ENCODE peak calls at places on chromosome X, in four cellular contexts. One of them, this sample, is unnamed.

GRCh38 chrX:46704767-46705386 is 54.0 kb downstream of the SLC9A7 start:
- DNase-seq in iris pigment epithelial cell: peak
- DNase-seq in posterior vena cava: no peak
- DNase-seq in heart left ventricle: no peak
- DNase-seq in this sample: peak

GRCh38 chrX:141732031-141732430 is 33.5 kb upstream of the SPANXD start:
- DNase-seq in iris pigment epithelial cell: peak
- DNase-seq in heart left ventricle: no peak
- DNase-seq in posterior vena cava: no peak
- DNase-seq in this sample: peak

GRCh38 chrX:72394518-72395163 is 88.9 kb upstream of the CITED1 start:
- DNase-seq in posterior vena cava: no peak
- DNase-seq in iris pigment epithelial cell: peak
- DNase-seq in heart left ventricle: no peak
- DNase-seq in this sample: peak

GRCh38 chrX:22351966-22352365 is 79.3 kb downstream of the CBLL2 start:
- DNase-seq in heart left ventricle: no peak
- DNase-seq in iris pigment epithelial cell: no peak
- DNase-seq in posterior vena cava: no peak
- DNase-seq in this sample: peak

GRCh38 chrX:153687121-153688039 is at the start of gene SLC6A8:
- DNase-seq in iris pigment epithelial cell: peak
- DNase-seq in heart left ventricle: peak
- DNase-seq in posterior vena cava: no peak
- DNase-seq in this sample: peak

GRCh38 chrX:129637217-129638109 is 17.3 kb downstream of the APLN start:
- DNase-seq in iris pigment epithelial cell: peak
- DNase-seq in posterior vena cava: peak
- DNase-seq in heart left ventricle: peak
- DNase-seq in this sample: peak

GRCh38 chrX:32873786-32874185 is 337.6 kb downstream of the DMD start:
- DNase-seq in iris pigment epithelial cell: no peak
- DNase-seq in heart left ventricle: no peak
- DNase-seq in posterior vena cava: no peak
- DNase-seq in this sample: no peak

GRCh38 chrX:12002876-12003275 is 135.4 kb upstream of the FRMPD4 start:
- DNase-seq in iris pigment epithelial cell: peak
- DNase-seq in heart left ventricle: no peak
- DNase-seq in posterior vena cava: no peak
- DNase-seq in this sample: no peak

GRCh38 chrX:1386338-1387127 is 5.4 kb downstream of the SLC25A6 start:
- DNase-seq in iris pigment epithelial cell: no peak
- DNase-seq in posterior vena cava: peak
- DNase-seq in heart left ventricle: peak
- DNase-seq in this sample: no peak

GRCh38 chrX:111410451-111410850 is 1.5 kb downstream of the DCX start:
- DNase-seq in posterior vena cava: no peak
- DNase-seq in heart left ventricle: no peak
- DNase-seq in iris pigment epithelial cell: no peak
- DNase-seq in this sample: no peak

GRCh38 chrX:41956027-41956426 is 32.7 kb upstream of the CASK start:
- DNase-seq in iris pigment epithelial cell: no peak
- DNase-seq in heart left ventricle: no peak
- DNase-seq in posterior vena cava: no peak
- DNase-seq in this sample: no peak

GRCh38 chrX:830532-830931 is 199.9 kb downstream of the SHOX start:
- DNase-seq in iris pigment epithelial cell: no peak
- DNase-seq in posterior vena cava: no peak
- DNase-seq in heart left ventricle: no peak
- DNase-seq in this sample: no peak

GRCh38 chrX:101550362-101550761 is at the start of gene ARMCX1:
- DNase-seq in heart left ventricle: peak
- DNase-seq in iris pigment epithelial cell: peak
- DNase-seq in posterior vena cava: peak
- DNase-seq in this sample: peak

GRCh38 chrX:152831391-152831790 is 528 bp downstream of the NSDHL start:
- DNase-seq in posterior vena cava: no peak
- DNase-seq in iris pigment epithelial cell: no peak
- DNase-seq in heart left ventricle: no peak
- DNase-seq in this sample: no peak

GRCh38 chrX:55340896-55341433 is 76.2 kb upstream of the PAGE3 start:
- DNase-seq in heart left ventricle: no peak
- DNase-seq in iris pigment epithelial cell: no peak
- DNase-seq in posterior vena cava: no peak
- DNase-seq in this sample: no peak

GRCh38 chrX:49876750-49877149 is 2.5 kb upstream of the USP27X start:
- DNase-seq in posterior vena cava: no peak
- DNase-seq in iris pigment epithelial cell: peak
- DNase-seq in heart left ventricle: no peak
- DNase-seq in this sample: peak

GRCh38 chrX:34586936-34587335 is 70.1 kb downstream of the TMEM47 start:
- DNase-seq in posterior vena cava: no peak
- DNase-seq in heart left ventricle: no peak
- DNase-seq in iris pigment epithelial cell: peak
- DNase-seq in this sample: no peak

GRCh38 chrX:118066867-118067515 is 49.6 kb downstream of the KLHL13 start:
- DNase-seq in posterior vena cava: no peak
- DNase-seq in iris pigment epithelial cell: no peak
- DNase-seq in heart left ventricle: no peak
- DNase-seq in this sample: no peak